ENCODE peak calls at places on chromosomes 7 and 10, in five cellular contexts. C, K, B, M and A are unnamed samples. For H3K9me3, the result is how much of the 10 kb centered on the place peaks cover.

GRCh38 chr10:36195364-36195763 is 553.3 kb upstream of the FZD8 start:
- DNase-seq in C (no peak), K (no peak), B (no peak), M (no peak), A (no peak)

GRCh38 chr7:30935569-30935877 is 23.9 kb downstream of the AQP1 start:
- DNase-seq in C (no peak), K (no peak), B (no peak), M (no peak), A (no peak)

GRCh38 chr10:18606051-18606730 is 45.2 kb downstream of the NSUN6 start:
- DNase-seq in C (no peak), K (no peak), B (no peak), M (no peak), A (no peak)

GRCh38 chr7:14551326-14551725 is 351.2 kb downstream of the DGKB start:
- DNase-seq in C (no peak), K (no peak), B (no peak), M (no peak), A (no peak)

GRCh38 chr10:77653210-77653609 is 15.6 kb upstream of the KCNMA1 start:
- DNase-seq in C (no peak), K (no peak), B (no peak), M (no peak), A (no peak)

GRCh38 chr10:70849582-70850016 is 33.9 kb downstream of the SGPL1 start:
- DNase-seq in C (no peak), K (no peak), B (no peak), M (no peak), A (no peak)

GRCh38 chr7:29866490-29866930 is 60.2 kb downstream of the WIPF3 start:
- DNase-seq in C (no peak), K (peak), B (peak), M (peak), A (no peak)

GRCh38 chr10:49690673-49691356 is 11.4 kb downstream of the C10orf53 start:
- DNase-seq in C (no peak), K (no peak), B (no peak), M (no peak), A (no peak)

GRCh38 chr7:47181609-47182264 is 400.2 kb downstream of the TNS3 start:
- DNase-seq in C (no peak), K (no peak), B (peak), M (peak), A (no peak)

GRCh38 chr7:73758581-73759138 is 11.4 kb downstream of the CLDN3 start:
- DNase-seq in C (no peak), K (no peak), B (no peak), M (no peak), A (no peak)

GRCh38 chr10:4549254-4549653 is 276.8 kb upstream of the AKR1E2 start:
- DNase-seq in C (no peak), K (no peak), B (no peak), M (no peak), A (no peak)

GRCh38 chr10:71237843-71238623 is 25.7 kb downstream of the UNC5B start:
- DNase-seq in C (no peak), K (no peak), B (no peak), M (no peak), A (no peak)

GRCh38 chr10:112858990-112859520 is 91.0 kb upstream of the TCF7L2 start:
- DNase-seq in C (no peak), K (no peak), B (no peak), M (no peak), A (no peak)

GRCh38 chr7:17696422-17696821 is 243.9 kb downstream of the SNX13 start:
- DNase-seq in C (no peak), K (no peak), B (no peak), M (no peak), A (no peak)

GRCh38 chr7:135799881-135800280 is 51.3 kb upstream of the FAM180A start:
- DNase-seq in C (no peak), K (no peak), B (no peak), M (no peak), A (no peak)

GRCh38 chr10:26457088-26457487 is 18.9 kb downstream of the APBB1IP start:
- DNase-seq in C (no peak), K (no peak), B (no peak), M (no peak), A (no peak)

GRCh38 chr7:56222866-56223265 is 106.6 kb upstream of the NUPR2 start:
- DNase-seq in C (no peak), K (no peak), B (no peak), M (no peak), A (no peak)

GRCh38 chr7:56219017-56219416 is 102.8 kb upstream of the NUPR2 start:
- DNase-seq in C (no peak), K (no peak), B (no peak), M (no peak), A (no peak)

GRCh38 chr7:56213574-56213973 is 97.4 kb upstream of the NUPR2 start:
- DNase-seq in C (no peak), K (no peak), B (no peak), M (no peak), A (no peak)

GRCh38 chr7:56218510-56218909 is 102.3 kb upstream of the NUPR2 start:
- DNase-seq in C (no peak), K (no peak), B (no peak), M (no peak), A (no peak)
- H3K9me3 ChIP-seq in C (under half), K (under half), B (under half), M (under half), A (under half)

GRCh38 chr10:7272008-7272407 is 138.8 kb downstream of the SFMBT2 start:
- DNase-seq in C (no peak), K (no peak), B (no peak), M (no peak), A (no peak)
- H3K9me3 ChIP-seq in C (under half), K (under half), B (under half), M (under half), A (under half)

GRCh38 chr7:63077841-63078240 is 920.8 kb upstream of the ZNF722 start:
- DNase-seq in C (no peak), K (no peak), B (no peak), M (no peak), A (no peak)

GRCh38 chr7:63080406-63080805 is 918.2 kb upstream of the ZNF722 start:
- DNase-seq in C (no peak), K (no peak), B (no peak), M (no peak), A (no peak)

DNA sequence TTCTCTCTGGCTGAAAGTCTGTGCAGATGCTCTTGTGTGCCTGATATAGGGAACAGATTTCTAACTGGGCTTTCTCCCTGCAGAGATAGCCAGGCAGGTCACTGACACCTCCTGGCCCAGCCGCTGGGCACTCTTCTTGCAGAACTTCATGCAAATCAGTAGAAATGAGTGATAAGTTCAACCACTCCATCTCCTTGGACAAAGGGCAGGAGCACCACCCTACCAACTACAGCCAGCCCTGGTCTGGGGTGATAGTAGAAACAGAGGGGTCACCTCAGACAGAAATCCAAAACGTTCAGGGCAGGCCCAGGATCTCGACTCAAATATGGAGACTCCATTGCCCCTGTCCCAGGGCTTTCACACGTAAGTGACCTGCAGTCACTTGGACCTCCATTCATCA is 917.8 kb upstream of the ZNF722 start:
- DNase-seq in C (no peak), K (no peak), B (no peak), M (no peak), A (no peak)
- H3K9me3 ChIP-seq in C (under half), K (under half), B (half or more), M (half or more), A (under half)

GRCh38 chr10:42519079-42519478 is 119.3 kb downstream of the ZNF33B start:
- DNase-seq in C (no peak), K (no peak), B (no peak), M (no peak), A (no peak)
- H3K9me3 ChIP-seq in C (half or more), K (under half), B (half or more), M (half or more), A (half or more)

GRCh38 chr7:64180989-64181388 is 26.0 kb upstream of the ZNF735 start:
- DNase-seq in C (no peak), K (no peak), B (no peak), M (no peak), A (no peak)
- H3K9me3 ChIP-seq in C (under half), K (under half), B (under half), M (under half), A (under half)